ENCODE peak calls at places on chromosomes 16 and 17, in ten cellular contexts. H is stomach, M is neural progenitor cell, G is ascending aorta, V is prostate gland, L is Peyer's patch, I is fibroblast of lung, S is heart right ventricle, Z is IMR-90, K is spleen. E is an unnamed sample. For H3K4me1, the result is how much of the 10 kb centered on the place peaks cover.

GRCh38 chr16:88340755-88341150 is 42.0 kb upstream of the ZNF469 start:
- DNase-seq in H (no peak), M (no peak), G (no peak), V (no peak), L (no peak), I (no peak), S (no peak), Z (no peak), K (no peak), E (peak)

GRCh38 chr17:49523706-49524472 is 28.8 kb downstream of the NGFR start:
- DNase-seq in H (peak), M (no peak), G (peak), V (peak), L (peak), I (no peak), S (no peak), Z (no peak), K (peak), E (peak)

GRCh38 chr17:49748223-49748622 is 15.7 kb downstream of the FAM117A start:
- DNase-seq in H (no peak), M (no peak), G (no peak), V (no peak), L (peak), I (no peak), S (no peak), Z (no peak), K (no peak), E (no peak)

GRCh38 chr16:1884155-1884760 is 12.3 kb upstream of the MEIOB start:
- DNase-seq in H (no peak), M (no peak), G (no peak), V (no peak), L (no peak), I (no peak), S (no peak), Z (no peak), K (no peak), E (no peak)

GRCh38 chr17:60356947-60357346 is 35.0 kb downstream of the USP32 start:
- DNase-seq in H (no peak), M (no peak), G (no peak), V (no peak), L (no peak), I (peak), S (no peak), Z (peak), K (no peak), E (no peak)

GRCh38 chr16:67435758-67436164 is 4.8 kb downstream of the HSD11B2 start:
- DNase-seq in H (no peak), M (peak), G (no peak), V (no peak), L (peak), I (no peak), S (no peak), Z (no peak), K (no peak), E (no peak)

GRCh38 chr17:1294157-1294717 is 14.8 kb downstream of the TRARG1 start:
- DNase-seq in H (peak), M (no peak), G (no peak), V (no peak), L (peak), I (no peak), S (no peak), Z (no peak), K (peak), E (no peak)

GRCh38 chr17:13346081-13346533 is 255.6 kb downstream of the HS3ST3A1 start:
- DNase-seq in H (no peak), M (no peak), G (no peak), V (no peak), L (no peak), I (peak), S (no peak), Z (peak), K (no peak), E (no peak)

GRCh38 chr17:73697872-73698271 is 53.6 kb upstream of the SDK2 start:
- DNase-seq in H (no peak), M (no peak), G (no peak), V (no peak), L (no peak), I (no peak), S (no peak), Z (no peak), K (no peak), E (no peak)

GRCh38 chr16:68370221-68370920 is 59.6 kb downstream of the PRMT7 start:
- DNase-seq in H (no peak), M (no peak), G (no peak), V (no peak), L (no peak), I (no peak), S (no peak), Z (no peak), K (no peak), E (peak)

GRCh38 chr17:66542183-66542966 is 240.0 kb downstream of the PRKCA start:
- DNase-seq in H (no peak), M (no peak), G (no peak), V (no peak), L (no peak), I (peak), S (no peak), Z (peak), K (no peak), E (no peak)

GRCh38 chr17:49971199-49971847 is 2.3 kb downstream of the DLX4 start:
- DNase-seq in H (no peak), M (no peak), G (no peak), V (no peak), L (no peak), I (no peak), S (no peak), Z (no peak), K (no peak), E (no peak)

GRCh38 chr17:21475555-21475954 is 99.4 kb downstream of the KCNJ12 start:
- DNase-seq in H (no peak), M (no peak), G (no peak), V (no peak), L (no peak), I (no peak), S (no peak), Z (no peak), K (no peak), E (no peak)

GRCh38 chr17:10156579-10157488 is 41.6 kb downstream of the GAS7 start:
- DNase-seq in H (peak), M (no peak), G (peak), V (no peak), L (peak), I (no peak), S (peak), Z (no peak), K (peak), E (no peak)

GRCh38 chr17:49851387-49852291 is 3.8 kb upstream of the TAC4 start:
- DNase-seq in H (peak), M (peak), G (peak), V (peak), L (peak), I (peak), S (peak), Z (peak), K (peak), E (peak)

GRCh38 chr17:77125432-77125901 is 15.3 kb upstream of the SEC14L1 start:
- DNase-seq in H (no peak), M (no peak), G (no peak), V (no peak), L (no peak), I (peak), S (no peak), Z (peak), K (no peak), E (no peak)

GRCh38 chr17:29195465-29196081 is 15.4 kb upstream of the MYO18A start:
- DNase-seq in H (no peak), M (no peak), G (peak), V (no peak), L (peak), I (no peak), S (no peak), Z (no peak), K (peak), E (no peak)

GRCh38 chr16:84391151-84391873 is 23.0 kb downstream of the ATP2C2 start:
- DNase-seq in H (no peak), M (no peak), G (no peak), V (peak), L (no peak), I (peak), S (no peak), Z (peak), K (no peak), E (peak)

GRCh38 chr17:1986783-1987451 is 38.2 kb downstream of the RTN4RL1 start:
- DNase-seq in H (no peak), M (no peak), G (no peak), V (no peak), L (no peak), I (no peak), S (no peak), Z (no peak), K (no peak), E (no peak)

GRCh38 chr17:77445030-77445907 is 304.5 kb downstream of the SEC14L1 start:
- DNase-seq in H (peak), M (no peak), G (no peak), V (no peak), L (peak), I (peak), S (no peak), Z (peak), K (peak), E (no peak)

DNA sequence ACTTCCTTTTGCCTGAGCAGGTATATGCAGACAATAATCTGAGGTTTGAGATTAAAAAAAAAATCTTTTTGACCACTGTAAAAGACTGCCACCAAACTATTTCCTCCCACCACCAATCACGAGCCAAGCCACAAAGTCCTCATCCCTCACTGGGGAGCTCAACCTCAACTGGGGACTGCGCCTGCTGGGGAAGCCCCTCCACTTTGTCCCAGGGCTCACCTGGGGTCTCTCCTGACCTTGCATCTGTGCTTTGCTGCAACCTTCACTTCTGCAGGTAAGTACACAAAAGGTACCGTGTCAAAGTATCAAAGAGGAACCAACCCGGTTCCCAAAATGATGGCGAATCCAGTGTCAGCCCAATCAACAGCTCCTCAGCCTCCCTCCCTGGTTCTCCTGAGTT is 35.5 kb downstream of the TLE7 start:
- DNase-seq in H (no peak), M (no peak), G (no peak), V (no peak), L (no peak), I (no peak), S (no peak), Z (no peak), K (no peak), E (no peak)
- H3K4me3 ChIP-seq in H (no peak), M (no peak), G (no peak), V (no peak), L (no peak), I (no peak), S (no peak), Z (no peak), K (no peak), E (no peak)

GRCh38 chr17:75634376-75634740 is 1.1 kb downstream of the SMIM5 start:
- DNase-seq in H (no peak), M (peak), G (no peak), V (no peak), L (no peak), I (no peak), S (no peak), Z (no peak), K (no peak), E (peak)
- H3K27ac ChIP-seq in H (peak), M (no peak), G (no peak), V (peak), L (peak), I (peak), S (peak), Z (no peak), K (no peak), E (peak)

GRCh38 chr16:57473906-57474305 is 11.4 kb downstream of the POLR2C start:
- DNase-seq in H (no peak), M (no peak), G (no peak), V (no peak), L (no peak), I (no peak), S (no peak), Z (no peak), K (peak), E (no peak)
- H3K4me1 ChIP-seq in H (half or more), M (under half), G (under half), V (under half), L (under half), I (under half), S (under half), Z (under half), K (half or more), E (under half)

GRCh38 chr17:6555331-6556120 is 829 bp downstream of the PITPNM3 start:
- DNase-seq in H (peak), M (peak), G (no peak), V (peak), L (peak), I (peak), S (no peak), Z (peak), K (no peak), E (no peak)

GRCh38 chr17:6558276-6558675 is 1.9 kb upstream of the PITPNM3 start:
- DNase-seq in H (peak), M (no peak), G (no peak), V (no peak), L (no peak), I (no peak), S (no peak), Z (no peak), K (peak), E (peak)

GRCh38 chr17:6558932-6559752 is 2.8 kb upstream of the PITPNM3 start:
- DNase-seq in H (no peak), M (no peak), G (no peak), V (no peak), L (no peak), I (no peak), S (no peak), Z (no peak), K (peak), E (no peak)

GRCh38 chr17:6556121-6557039 is at the start of gene PITPNM3:
- DNase-seq in H (peak), M (peak), G (no peak), V (no peak), L (no peak), I (no peak), S (no peak), Z (no peak), K (peak), E (no peak)

GRCh38 chr17:6557040-6557438 is 684 bp upstream of the PITPNM3 start:
- DNase-seq in H (no peak), M (no peak), G (no peak), V (no peak), L (no peak), I (no peak), S (no peak), Z (no peak), K (peak), E (no peak)
- H3K4me3 ChIP-seq in H (peak), M (peak), G (peak), V (peak), L (no peak), I (no peak), S (no peak), Z (no peak), K (peak), E (no peak)

GRCh38 chr17:81458628-81459027 is 54.0 kb downstream of the ACTG1 start:
- DNase-seq in H (no peak), M (no peak), G (no peak), V (no peak), L (no peak), I (no peak), S (no peak), Z (no peak), K (no peak), E (no peak)

GRCh38 chr17:81456091-81456490 is 56.5 kb downstream of the ACTG1 start:
- DNase-seq in H (no peak), M (no peak), G (no peak), V (no peak), L (no peak), I (no peak), S (no peak), Z (no peak), K (no peak), E (no peak)

GRCh38 chr17:81457917-81458555 is 54.6 kb downstream of the ACTG1 start:
- DNase-seq in H (no peak), M (no peak), G (no peak), V (no peak), L (no peak), I (no peak), S (no peak), Z (no peak), K (no peak), E (no peak)

GRCh38 chr17:81456798-81457197 is 55.8 kb downstream of the ACTG1 start:
- DNase-seq in H (no peak), M (no peak), G (no peak), V (no peak), L (no peak), I (no peak), S (no peak), Z (no peak), K (no peak), E (no peak)

GRCh38 chr17:81457396-81457795 is 55.2 kb downstream of the ACTG1 start:
- DNase-seq in H (no peak), M (no peak), G (no peak), V (no peak), L (no peak), I (no peak), S (no peak), Z (no peak), K (no peak), E (no peak)
- H3K27ac ChIP-seq in H (no peak), M (no peak), G (no peak), V (no peak), L (no peak), I (no peak), S (no peak), Z (no peak), K (no peak), E (no peak)

GRCh38 chr17:80012751-80013741 is 22.6 kb downstream of the TBC1D16 start:
- DNase-seq in H (no peak), M (peak), G (no peak), V (no peak), L (no peak), I (no peak), S (no peak), Z (no peak), K (peak), E (no peak)

GRCh38 chr17:80009391-80010282 is 26.0 kb downstream of the TBC1D16 start:
- DNase-seq in H (no peak), M (no peak), G (no peak), V (no peak), L (no peak), I (no peak), S (no peak), Z (no peak), K (peak), E (peak)

GRCh38 chr17:80010283-80010858 is 25.3 kb downstream of the TBC1D16 start:
- DNase-seq in H (no peak), M (no peak), G (no peak), V (no peak), L (no peak), I (no peak), S (no peak), Z (no peak), K (peak), E (peak)

GRCh38 chr17:80008848-80009247 is 26.8 kb downstream of the TBC1D16 start:
- DNase-seq in H (no peak), M (no peak), G (no peak), V (no peak), L (no peak), I (no peak), S (no peak), Z (no peak), K (no peak), E (peak)

GRCh38 chr17:80012156-80012555 is 23.5 kb downstream of the TBC1D16 start:
- DNase-seq in H (no peak), M (no peak), G (no peak), V (no peak), L (no peak), I (no peak), S (no peak), Z (no peak), K (no peak), E (no peak)
- H3K4me1 ChIP-seq in H (under half), M (under half), G (under half), V (under half), L (under half), I (under half), S (under half), Z (under half), K (under half), E (under half)

GRCh38 chr16:66426112-66427035 is 721 bp upstream of the BEAN1 start:
- DNase-seq in H (no peak), M (peak), G (peak), V (no peak), L (peak), I (peak), S (no peak), Z (no peak), K (no peak), E (no peak)

GRCh38 chr16:66428682-66429251 is 1.7 kb downstream of the BEAN1 start:
- DNase-seq in H (no peak), M (no peak), G (peak), V (no peak), L (peak), I (no peak), S (no peak), Z (no peak), K (no peak), E (no peak)

GRCh38 chr16:66427036-66427446 is at the start of gene BEAN1:
- DNase-seq in H (no peak), M (peak), G (peak), V (no peak), L (peak), I (peak), S (peak), Z (no peak), K (no peak), E (no peak)

GRCh38 chr16:66427871-66428681 is 981 bp downstream of the BEAN1 start:
- DNase-seq in H (no peak), M (peak), G (peak), V (no peak), L (peak), I (peak), S (peak), Z (no peak), K (no peak), E (no peak)

GRCh38 chr16:66427451-66427860 is 361 bp downstream of the BEAN1 start:
- DNase-seq in H (no peak), M (no peak), G (no peak), V (no peak), L (peak), I (no peak), S (no peak), Z (no peak), K (no peak), E (no peak)
- H3K4me3 ChIP-seq in H (peak), M (peak), G (peak), V (peak), L (peak), I (no peak), S (peak), Z (peak), K (peak), E (no peak)

GRCh38 chr16:16075463-16076399 is 126.3 kb downstream of the ABCC1 start:
- DNase-seq in H (peak), M (no peak), G (peak), V (no peak), L (peak), I (peak), S (peak), Z (peak), K (peak), E (peak)
- H3K27ac ChIP-seq in H (no peak), M (no peak), G (peak), V (peak), L (peak), I (peak), S (peak), Z (peak), K (peak), E (peak)

DNA sequence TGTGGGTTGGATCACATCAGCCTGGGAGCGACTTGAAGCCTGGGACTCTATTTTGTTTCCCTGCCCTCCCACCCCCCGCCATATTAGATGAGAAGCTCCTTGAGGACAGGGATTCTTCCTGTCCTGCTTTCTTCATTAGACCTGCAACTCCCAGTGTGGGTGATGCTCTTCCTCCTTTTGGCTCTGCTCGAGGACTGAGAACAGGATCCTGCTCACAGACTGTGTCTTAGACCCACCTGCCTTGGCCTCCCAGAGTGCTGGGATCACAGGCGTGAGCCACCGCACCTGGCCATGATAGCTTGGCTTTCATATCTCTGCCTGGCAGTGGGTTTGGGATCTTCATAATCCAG is 21.5 kb upstream of the TNS4 start:
- DNase-seq in H (no peak), M (no peak), G (no peak), V (no peak), L (peak), I (no peak), S (no peak), Z (no peak), K (no peak), E (no peak)
- H3K4me1 ChIP-seq in H (under half), M (under half), G (under half), V (under half), L (under half), I (under half), S (under half), Z (under half), K (under half), E (under half)

DNA sequence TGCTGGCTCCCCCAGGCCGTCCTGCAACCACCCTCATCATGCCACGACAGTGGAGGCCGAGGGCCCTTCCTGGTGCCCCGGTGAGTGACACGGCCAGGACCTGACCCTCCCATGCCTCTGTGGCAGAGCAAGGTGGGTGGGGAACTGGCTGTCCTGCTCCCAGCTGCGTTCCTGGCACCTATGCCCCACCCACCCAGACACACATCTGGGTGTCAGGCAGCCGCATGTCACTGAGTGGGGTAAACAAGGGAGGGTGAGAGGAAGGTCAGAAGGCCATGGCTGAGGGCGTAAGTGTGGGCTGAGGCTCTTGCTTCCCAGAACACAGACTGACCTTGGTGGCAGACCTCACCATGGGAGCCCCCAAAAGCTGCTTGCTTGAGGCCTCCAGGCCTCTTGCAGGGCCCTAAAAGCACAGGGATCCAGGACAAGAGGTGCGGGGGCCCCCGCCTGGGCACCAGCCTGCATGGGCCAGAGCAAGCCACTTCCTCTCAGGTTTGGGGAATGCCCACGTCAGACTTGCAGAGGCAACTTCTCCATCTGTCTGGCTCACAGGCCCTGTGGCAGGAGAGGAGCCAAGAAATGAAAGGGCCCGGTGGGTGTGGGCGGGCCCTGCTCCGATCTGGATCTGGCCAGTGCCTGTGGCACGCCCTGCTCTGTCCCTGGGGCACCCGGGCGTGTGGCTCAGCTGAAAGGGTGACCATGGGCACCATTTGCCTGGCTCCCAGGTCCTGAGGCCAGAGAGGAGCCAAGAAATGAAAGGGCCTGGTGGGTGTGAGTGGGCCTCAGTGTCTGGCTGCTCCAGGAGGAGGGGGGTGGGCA is 3.9 kb upstream of the CCDC57 start:
- DNase-seq in H (peak), M (no peak), G (peak), V (peak), L (peak), I (peak), S (peak), Z (peak), K (peak), E (peak)
- H3K4me3 ChIP-seq in H (no peak), M (no peak), G (no peak), V (no peak), L (no peak), I (no peak), S (no peak), Z (no peak), K (no peak), E (no peak)